ENCODE peak calls at places on chromosomes 1 and 21, in four cellular contexts. R, B, I and Y are unnamed samples.
A peak's percentile ranks its signal among the peaks of the same experiment; 100 is the strongest.

GRCh38 chr1:171740356-171740863 is 1.5 kb downstream of the VAMP4 start:
- DNase-seq in I (no peak), B (no peak), R (no peak), Y (no peak)

GRCh38 chr1:62688687-62689085 is 500 bp upstream of the DOCK7 start:
- DNase-seq in B (peak; percentile 4), R (no peak), I (no peak), Y (no peak)

GRCh38 chr1:172697463-172698100 is 38.7 kb downstream of the FASLG start:
- DNase-seq in B (no peak), I (no peak), R (no peak), Y (no peak)

GRCh38 chr1:40708750-40709099 is 17.2 kb downstream of the NFYC start:
- DNase-seq in R (no peak), I (peak; percentile 80), B (peak; percentile 77), Y (peak; percentile 79)

GRCh38 chr1:20449736-20450311 is 36.2 kb downstream of the CAMK2N1 start:
- DNase-seq in I (no peak), R (no peak), B (peak; percentile 7), Y (no peak)

GRCh38 chr1:161389691-161390558 is 22.2 kb upstream of the CFAP126 start:
- DNase-seq in B (peak; percentile 91), R (peak; percentile 82), I (peak; percentile 95), Y (peak; percentile 92)

GRCh38 chr1:107648071-107648470 is 316.9 kb downstream of the VAV3 start:
- DNase-seq in R (no peak), B (no peak), I (no peak), Y (no peak)

GRCh38 chr1:228849011-228849541 is 113.8 kb downstream of the RHOU start:
- DNase-seq in I (no peak), B (peak; percentile 70), R (no peak), Y (no peak)

GRCh38 chr1:91851130-91852010 is 34.6 kb downstream of the TGFBR3 start:
- DNase-seq in I (no peak), B (no peak), R (no peak), Y (no peak)

GRCh38 chr1:106290805-106291537 is 765.5 kb upstream of the PRMT6 start:
- DNase-seq in R (no peak), B (no peak), I (no peak), Y (no peak)

GRCh38 chr21:37819372-37819771 is 96.9 kb downstream of the KCNJ6 start:
- DNase-seq in R (no peak), B (no peak), I (no peak), Y (no peak)

GRCh38 chr1:8456306-8456912 is 138.5 kb downstream of the SLC45A1 start:
- DNase-seq in R (no peak), B (no peak), I (no peak), Y (no peak)

GRCh38 chr1:203210350-203210749 is 19.1 kb downstream of the CHIT1 start:
- DNase-seq in B (no peak), I (no peak), R (no peak), Y (no peak)

GRCh38 chr1:19941121-19941520 is 17.7 kb upstream of the PLA2G2E start:
- DNase-seq in B (no peak), R (no peak), I (no peak), Y (no peak)

GRCh38 chr1:217076902-217077301 is 353.7 kb upstream of the ESRRG start:
- DNase-seq in R (no peak), B (no peak), I (no peak), Y (no peak)

GRCh38 chr1:35505911-35506798 is 51.0 kb downstream of the KIAA0319L start:
- DNase-seq in I (peak; percentile 65), B (no peak), R (no peak), Y (peak; percentile 13)

GRCh38 chr1:81407463-81407862 is 393.3 kb upstream of the ADGRL2 start:
- DNase-seq in B (no peak), R (no peak), I (no peak), Y (no peak)

GRCh38 chr1:204980870-204981405 is 62.1 kb upstream of the CNTN2 start:
- DNase-seq in B (no peak), R (no peak), I (no peak), Y (no peak)

GRCh38 chr1:178594133-178594532 is 81.2 kb downstream of the TEX35 start:
- DNase-seq in B (no peak), I (no peak), R (no peak), Y (no peak)

GRCh38 chr1:82392946-82393345 is 592.2 kb downstream of the ADGRL2 start:
- DNase-seq in R (no peak), B (no peak), I (no peak), Y (no peak)

GRCh38 chr1:241485145-241485544 is 34.4 kb downstream of the FH start:
- DNase-seq in I (no peak), B (no peak), R (no peak), Y (no peak)

GRCh38 chr1:74681449-74681848 is 7.9 kb upstream of the ERICH3 start:
- DNase-seq in R (no peak), I (no peak), B (no peak), Y (no peak)

GRCh38 chr1:117616356-117616755 is 10.5 kb downstream of the TENT5C start:
- DNase-seq in R (no peak), I (no peak), B (no peak), Y (no peak)

GRCh38 chr1:204089044-204089751 is 16.3 kb downstream of the SOX13 start:
- DNase-seq in I (no peak), B (no peak), R (no peak), Y (no peak)

GRCh38 chr1:37995773-37996379 is 6.1 kb upstream of the SF3A3 start:
- DNase-seq in I (no peak), R (peak; percentile 87), B (no peak), Y (no peak)

GRCh38 chr1:26072305-26072704 is 4.9 kb upstream of the TRIM63 start:
- DNase-seq in I (no peak), R (no peak), B (no peak), Y (no peak)

GRCh38 chr1:159054427-159054826 is 22.1 kb downstream of the AIM2 start:
- DNase-seq in R (no peak), B (no peak), I (no peak), Y (no peak)

GRCh38 chr1:154931940-154932487 is 4.5 kb downstream of the PMVK start:
- DNase-seq in R (no peak), I (no peak), B (peak; percentile 85), Y (peak; percentile 72)

GRCh38 chr1:21397813-21398188 is 42.1 kb upstream of the NBPF3 start:
- DNase-seq in B (no peak), I (peak; percentile 25), R (no peak), Y (no peak)

GRCh38 chr1:76068542-76068941 is 6.0 kb upstream of the ST6GALNAC3 start:
- DNase-seq in B (peak; percentile 21), I (no peak), R (no peak), Y (no peak)

GRCh38 chr1:109370712-109371270 is 26.9 kb downstream of the SORT1 start:
- DNase-seq in I (no peak), B (peak; percentile 84), R (no peak), Y (no peak)

GRCh38 chr1:54234284-54234683 is 34.3 kb downstream of the MRPL37 start:
- DNase-seq in I (no peak), B (no peak), R (no peak), Y (no peak)

GRCh38 chr1:65992160-65993046 is 199.7 kb downstream of the PDE4B start:
- DNase-seq in R (no peak), B (no peak), I (no peak), Y (no peak)

GRCh38 chr1:218330043-218330623 is 15.0 kb upstream of the TGFB2 start:
- DNase-seq in B (peak; percentile 16), I (peak; percentile 39), R (no peak), Y (peak; percentile 31)

GRCh38 chr1:205430631-205431305 is 8.9 kb upstream of the LEMD1 start:
- DNase-seq in R (no peak), I (peak; percentile 89), B (no peak), Y (no peak)

GRCh38 chr1:23343246-23344110 is 606 bp downstream of the HNRNPR start:
- DNase-seq in I (no peak), R (no peak), B (peak; percentile 25), Y (no peak)
- TF ChIP-seq JUND in I (no peak), R (no peak), B (no peak), Y (no peak)

DNA sequence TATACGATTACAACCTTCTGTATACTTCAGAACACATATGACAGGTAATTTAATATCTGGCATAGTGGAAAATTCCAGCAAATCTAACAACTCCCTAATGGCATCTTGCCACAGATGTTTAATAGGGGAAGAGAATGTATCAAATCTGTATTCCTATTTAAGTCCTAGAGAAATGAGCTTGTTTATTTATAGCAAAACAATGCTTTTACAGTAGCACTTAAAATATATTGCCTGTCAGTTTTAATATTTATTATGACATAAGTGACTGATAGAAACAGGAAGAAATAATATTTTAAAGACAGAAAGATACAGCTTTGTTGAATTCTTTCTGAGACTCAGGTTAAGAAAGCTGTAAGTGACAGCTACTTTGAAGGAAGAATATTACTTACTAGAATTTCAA is 1101.9 kb upstream of the B3GALT2 start:
- DNase-seq in R (no peak), B (no peak), I (no peak), Y (no peak)
- TF ChIP-seq CEBPB in R (no peak), B (no peak), I (no peak), Y (no peak)

DNA sequence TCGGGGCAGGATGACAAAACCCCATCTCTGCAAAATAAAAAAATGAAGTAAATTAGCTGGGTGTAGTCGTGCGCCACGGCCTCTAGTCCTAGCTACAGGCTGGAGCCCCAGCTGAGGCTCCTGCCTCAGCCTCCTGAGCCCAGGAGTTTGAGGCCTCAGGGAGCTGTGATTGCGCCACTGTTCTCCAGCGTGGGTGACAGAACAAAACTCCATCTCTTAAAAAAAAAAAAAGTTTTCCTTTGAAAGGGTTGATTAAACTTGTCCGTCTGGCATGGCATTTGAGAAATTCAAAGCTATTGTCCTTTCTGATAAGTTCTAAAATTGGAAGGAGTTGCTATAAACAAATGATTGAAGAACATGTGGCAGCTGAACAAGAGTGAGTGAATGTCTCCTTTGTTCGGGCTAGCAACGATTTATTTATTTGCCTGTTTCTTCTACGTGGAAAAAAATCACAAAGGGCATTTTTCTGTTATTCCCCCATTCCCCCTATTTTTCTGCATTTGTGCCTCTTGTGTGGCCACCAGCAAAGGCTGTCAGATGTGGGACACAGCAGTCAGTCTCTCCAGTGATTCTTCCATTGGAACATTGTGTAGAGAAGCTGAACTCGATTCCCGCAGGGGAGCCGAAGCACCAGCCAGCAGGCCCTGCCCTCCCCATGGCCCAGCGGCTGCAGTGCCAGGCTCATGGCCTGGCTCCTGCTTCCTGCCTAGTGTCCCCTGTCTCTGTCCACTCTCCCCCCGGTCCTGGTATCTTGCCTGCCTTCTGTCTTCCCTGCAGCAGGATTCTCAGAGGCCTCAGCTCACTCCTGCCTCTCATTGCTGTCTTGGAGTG is 21.5 kb upstream of the PWP2 start:
- DNase-seq in R (no peak), I (no peak), B (no peak), Y (no peak)
- TF ChIP-seq SRF in R (no peak), I (no peak), B (no peak), Y (no peak)

DNA sequence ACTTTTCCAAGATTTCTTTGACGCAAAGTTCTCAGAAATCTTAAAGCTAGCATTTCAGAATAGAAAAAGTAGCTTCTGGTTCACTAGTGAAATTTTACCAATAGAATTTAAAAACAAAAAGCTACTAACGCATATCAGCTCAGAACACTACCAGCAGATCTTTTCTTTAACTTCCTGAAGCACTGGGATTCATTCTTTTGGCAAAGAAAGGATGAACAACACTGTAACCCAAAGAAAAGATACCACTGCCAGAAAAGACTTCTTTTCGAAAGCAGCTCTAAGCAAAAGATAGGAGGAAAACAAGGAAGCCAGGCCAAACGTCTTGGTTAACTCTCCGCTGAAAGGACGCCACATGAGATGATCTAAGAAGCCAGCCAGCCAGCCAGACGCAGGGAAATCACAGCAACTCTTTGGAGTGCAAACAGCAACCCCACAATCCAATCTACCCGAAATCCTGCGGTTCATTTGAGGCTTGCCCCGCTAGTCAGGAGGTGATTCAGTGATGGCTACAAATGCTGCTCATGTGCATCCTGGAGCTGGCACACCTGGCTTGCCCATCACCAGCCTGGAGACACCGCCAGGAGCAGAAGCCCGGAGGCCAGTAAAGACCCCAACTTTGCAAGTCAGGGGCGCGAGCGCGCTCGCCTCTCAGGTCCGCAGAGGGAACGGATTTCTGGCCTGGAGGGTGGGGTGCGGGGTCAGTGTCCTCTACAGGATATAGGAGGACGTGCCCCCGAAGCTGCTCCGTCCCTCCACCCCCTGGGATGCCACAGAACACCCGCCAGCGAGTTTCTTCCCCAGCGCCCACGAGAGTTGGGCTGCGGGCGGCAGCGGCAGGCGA is 812 bp downstream of the NBPF1 start:
- DNase-seq in R (no peak), I (peak; percentile 65), B (peak; percentile 54), Y (no peak)
- TF ChIP-seq JUND in R (no peak), I (no peak), B (no peak), Y (no peak)